ENCODE peak calls at places on chromosomes 7 and 10, in nine cellular contexts. One of them, this sample, is unnamed.

GRCh38 chr10:14478639-14479038 is 147.9 kb upstream of the FRMD4A start:
- DNase-seq in left ventricle myocardium inferior: peak; percentile 63
- DNase-seq in CD4-positive, CD25-positive, alpha-beta regulatory T cell: no peak
- DNase-seq in fibroblast of lung: peak; percentile 87
- DNase-seq in tibial nerve: peak; percentile 63
- DNase-seq in CD8-positive, alpha-beta memory T cell: no peak
- DNase-seq in aorta: peak; percentile 75
- DNase-seq in upper lobe of right lung: no peak
- DNase-seq in CD8-positive, alpha-beta T cell: no peak
- DNase-seq in this sample: no peak

GRCh38 chr7:20786421-20786778 is 286 bp downstream of the SP8 start:
- DNase-seq in CD4-positive, CD25-positive, alpha-beta regulatory T cell: no peak
- DNase-seq in fibroblast of lung: no peak
- DNase-seq in upper lobe of right lung: no peak
- DNase-seq in aorta: no peak
- DNase-seq in left ventricle myocardium inferior: no peak
- DNase-seq in CD8-positive, alpha-beta memory T cell: no peak
- DNase-seq in CD8-positive, alpha-beta T cell: no peak
- DNase-seq in tibial nerve: no peak
- DNase-seq in this sample: no peak

GRCh38 chr10:4234661-4235060 is 449.7 kb upstream of the KLF6 start:
- DNase-seq in fibroblast of lung: no peak
- DNase-seq in CD8-positive, alpha-beta T cell: peak; percentile 70
- DNase-seq in aorta: no peak
- DNase-seq in tibial nerve: no peak
- DNase-seq in left ventricle myocardium inferior: no peak
- DNase-seq in CD4-positive, CD25-positive, alpha-beta regulatory T cell: no peak
- DNase-seq in CD8-positive, alpha-beta memory T cell: peak; percentile 69
- DNase-seq in upper lobe of right lung: no peak
- DNase-seq in this sample: no peak

GRCh38 chr7:8481752-8482446 is 48.5 kb downstream of the NXPH1 start:
- DNase-seq in left ventricle myocardium inferior: no peak
- DNase-seq in upper lobe of right lung: no peak
- DNase-seq in CD8-positive, alpha-beta T cell: no peak
- DNase-seq in CD4-positive, CD25-positive, alpha-beta regulatory T cell: no peak
- DNase-seq in tibial nerve: no peak
- DNase-seq in fibroblast of lung: no peak
- DNase-seq in aorta: no peak
- DNase-seq in CD8-positive, alpha-beta memory T cell: no peak
- DNase-seq in this sample: no peak

GRCh38 chr10:31001740-31002139 is 29.9 kb downstream of the ZNF438 start:
- DNase-seq in left ventricle myocardium inferior: no peak
- DNase-seq in CD8-positive, alpha-beta memory T cell: no peak
- DNase-seq in CD8-positive, alpha-beta T cell: no peak
- DNase-seq in upper lobe of right lung: no peak
- DNase-seq in aorta: no peak
- DNase-seq in CD4-positive, CD25-positive, alpha-beta regulatory T cell: no peak
- DNase-seq in tibial nerve: no peak
- DNase-seq in fibroblast of lung: peak; percentile 23
- DNase-seq in this sample: no peak

GRCh38 chr7:15556706-15557105 is 5.1 kb downstream of the AGMO start:
- DNase-seq in CD4-positive, CD25-positive, alpha-beta regulatory T cell: no peak
- DNase-seq in fibroblast of lung: no peak
- DNase-seq in upper lobe of right lung: no peak
- DNase-seq in aorta: no peak
- DNase-seq in CD8-positive, alpha-beta T cell: no peak
- DNase-seq in left ventricle myocardium inferior: no peak
- DNase-seq in CD8-positive, alpha-beta memory T cell: no peak
- DNase-seq in tibial nerve: no peak
- DNase-seq in this sample: no peak

GRCh38 chr7:117458977-117459583 is 20.7 kb upstream of the CFTR start:
- DNase-seq in CD8-positive, alpha-beta memory T cell: no peak
- DNase-seq in CD8-positive, alpha-beta T cell: no peak
- DNase-seq in upper lobe of right lung: no peak
- DNase-seq in tibial nerve: no peak
- DNase-seq in left ventricle myocardium inferior: no peak
- DNase-seq in aorta: no peak
- DNase-seq in fibroblast of lung: peak; percentile 20
- DNase-seq in CD4-positive, CD25-positive, alpha-beta regulatory T cell: no peak
- DNase-seq in this sample: no peak

GRCh38 chr7:127755965-127756364 is 104.0 kb downstream of the SND1 start:
- DNase-seq in CD8-positive, alpha-beta T cell: no peak
- DNase-seq in CD8-positive, alpha-beta memory T cell: no peak
- DNase-seq in upper lobe of right lung: no peak
- DNase-seq in fibroblast of lung: no peak
- DNase-seq in tibial nerve: no peak
- DNase-seq in left ventricle myocardium inferior: no peak
- DNase-seq in aorta: no peak
- DNase-seq in CD4-positive, CD25-positive, alpha-beta regulatory T cell: no peak
- DNase-seq in this sample: no peak

GRCh38 chr7:90402785-90403173 is 482 bp upstream of the CLDN12 start:
- DNase-seq in tibial nerve: no peak
- DNase-seq in CD8-positive, alpha-beta T cell: no peak
- DNase-seq in aorta: no peak
- DNase-seq in CD8-positive, alpha-beta memory T cell: no peak
- DNase-seq in CD4-positive, CD25-positive, alpha-beta regulatory T cell: no peak
- DNase-seq in fibroblast of lung: no peak
- DNase-seq in left ventricle myocardium inferior: no peak
- DNase-seq in upper lobe of right lung: no peak
- DNase-seq in this sample: no peak

GRCh38 chr7:128318696-128319095 is 25.0 kb downstream of the RBM28 start:
- DNase-seq in CD8-positive, alpha-beta T cell: no peak
- DNase-seq in aorta: no peak
- DNase-seq in left ventricle myocardium inferior: no peak
- DNase-seq in upper lobe of right lung: no peak
- DNase-seq in CD4-positive, CD25-positive, alpha-beta regulatory T cell: no peak
- DNase-seq in tibial nerve: no peak
- DNase-seq in CD8-positive, alpha-beta memory T cell: no peak
- DNase-seq in fibroblast of lung: no peak
- DNase-seq in this sample: no peak

GRCh38 chr7:4731803-4732202 is 43.6 kb upstream of the AP5Z1 start:
- DNase-seq in left ventricle myocardium inferior: no peak
- DNase-seq in upper lobe of right lung: no peak
- DNase-seq in aorta: no peak
- DNase-seq in fibroblast of lung: no peak
- DNase-seq in tibial nerve: no peak
- DNase-seq in CD8-positive, alpha-beta memory T cell: no peak
- DNase-seq in CD8-positive, alpha-beta T cell: peak; percentile 4
- DNase-seq in CD4-positive, CD25-positive, alpha-beta regulatory T cell: no peak
- DNase-seq in this sample: no peak

GRCh38 chr10:132404169-132404880 is 7.3 kb downstream of the PWWP2B start:
- DNase-seq in CD4-positive, CD25-positive, alpha-beta regulatory T cell: no peak
- DNase-seq in aorta: peak; percentile 26
- DNase-seq in left ventricle myocardium inferior: no peak
- DNase-seq in upper lobe of right lung: peak; percentile 43
- DNase-seq in CD8-positive, alpha-beta memory T cell: no peak
- DNase-seq in CD8-positive, alpha-beta T cell: no peak
- DNase-seq in tibial nerve: no peak
- DNase-seq in fibroblast of lung: no peak
- DNase-seq in this sample: no peak
- H3K4me1 ChIP-seq in CD4-positive, CD25-positive, alpha-beta regulatory T cell: no peaks in the 10 kb centered on the region
- H3K4me1 ChIP-seq in aorta: no peaks in the 10 kb centered on the region
- H3K4me1 ChIP-seq in left ventricle myocardium inferior: peaks cover 57% of the 10 kb centered on the region
- H3K4me1 ChIP-seq in upper lobe of right lung: peaks cover 62% of the 10 kb centered on the region
- H3K4me1 ChIP-seq in CD8-positive, alpha-beta memory T cell: peaks cover 12% of the 10 kb centered on the region
- H3K4me1 ChIP-seq in CD8-positive, alpha-beta T cell: peaks cover 19% of the 10 kb centered on the region
- H3K4me1 ChIP-seq in tibial nerve: peaks cover 45% of the 10 kb centered on the region
- H3K4me1 ChIP-seq in fibroblast of lung: peaks cover 2% of the 10 kb centered on the region
- H3K4me1 ChIP-seq in this sample: peaks cover 75% of the 10 kb centered on the region

GRCh38 chr7:102426268-102427031 is 6.9 kb upstream of the ORAI2 start:
- DNase-seq in upper lobe of right lung: peak; percentile 74
- DNase-seq in CD8-positive, alpha-beta memory T cell: peak; percentile 77
- DNase-seq in fibroblast of lung: no peak
- DNase-seq in left ventricle myocardium inferior: no peak
- DNase-seq in CD4-positive, CD25-positive, alpha-beta regulatory T cell: peak; percentile 42
- DNase-seq in tibial nerve: no peak
- DNase-seq in CD8-positive, alpha-beta T cell: peak; percentile 72
- DNase-seq in aorta: no peak
- DNase-seq in this sample: no peak
- H3K4me1 ChIP-seq in upper lobe of right lung: peaks cover 3% of the 10 kb centered on the region
- H3K4me1 ChIP-seq in CD8-positive, alpha-beta memory T cell: peaks cover 84% of the 10 kb centered on the region
- H3K4me1 ChIP-seq in fibroblast of lung: no peaks in the 10 kb centered on the region
- H3K4me1 ChIP-seq in left ventricle myocardium inferior: no peaks in the 10 kb centered on the region
- H3K4me1 ChIP-seq in CD4-positive, CD25-positive, alpha-beta regulatory T cell: peaks cover 55% of the 10 kb centered on the region
- H3K4me1 ChIP-seq in tibial nerve: peaks cover 20% of the 10 kb centered on the region
- H3K4me1 ChIP-seq in CD8-positive, alpha-beta T cell: peaks cover 82% of the 10 kb centered on the region
- H3K4me1 ChIP-seq in aorta: no peaks in the 10 kb centered on the region
- H3K4me1 ChIP-seq in this sample: no peaks in the 10 kb centered on the region

GRCh38 chr10:62023289-62023688 is 121.8 kb downstream of the ARID5B start:
- DNase-seq in fibroblast of lung: no peak
- DNase-seq in upper lobe of right lung: no peak
- DNase-seq in CD4-positive, CD25-positive, alpha-beta regulatory T cell: no peak
- DNase-seq in CD8-positive, alpha-beta T cell: no peak
- DNase-seq in left ventricle myocardium inferior: no peak
- DNase-seq in CD8-positive, alpha-beta memory T cell: no peak
- DNase-seq in tibial nerve: no peak
- DNase-seq in aorta: no peak
- DNase-seq in this sample: no peak

GRCh38 chr10:62027841-62028501 is 126.5 kb downstream of the ARID5B start:
- DNase-seq in fibroblast of lung: no peak
- DNase-seq in aorta: no peak
- DNase-seq in tibial nerve: no peak
- DNase-seq in upper lobe of right lung: no peak
- DNase-seq in CD8-positive, alpha-beta memory T cell: no peak
- DNase-seq in left ventricle myocardium inferior: no peak
- DNase-seq in CD8-positive, alpha-beta T cell: no peak
- DNase-seq in CD4-positive, CD25-positive, alpha-beta regulatory T cell: no peak
- DNase-seq in this sample: no peak

GRCh38 chr10:62025134-62025794 is 123.8 kb downstream of the ARID5B start:
- DNase-seq in tibial nerve: no peak
- DNase-seq in upper lobe of right lung: no peak
- DNase-seq in left ventricle myocardium inferior: no peak
- DNase-seq in CD8-positive, alpha-beta memory T cell: no peak
- DNase-seq in aorta: no peak
- DNase-seq in fibroblast of lung: peak; percentile 63
- DNase-seq in CD4-positive, CD25-positive, alpha-beta regulatory T cell: no peak
- DNase-seq in CD8-positive, alpha-beta T cell: no peak
- DNase-seq in this sample: no peak

GRCh38 chr10:62024026-62024701 is 122.7 kb downstream of the ARID5B start:
- DNase-seq in upper lobe of right lung: no peak
- DNase-seq in CD8-positive, alpha-beta T cell: no peak
- DNase-seq in CD8-positive, alpha-beta memory T cell: no peak
- DNase-seq in fibroblast of lung: no peak
- DNase-seq in left ventricle myocardium inferior: no peak
- DNase-seq in tibial nerve: no peak
- DNase-seq in aorta: no peak
- DNase-seq in CD4-positive, CD25-positive, alpha-beta regulatory T cell: no peak
- DNase-seq in this sample: no peak

GRCh38 chr10:62025901-62026879 is 124.7 kb downstream of the ARID5B start:
- DNase-seq in CD8-positive, alpha-beta T cell: no peak
- DNase-seq in CD4-positive, CD25-positive, alpha-beta regulatory T cell: no peak
- DNase-seq in tibial nerve: no peak
- DNase-seq in upper lobe of right lung: no peak
- DNase-seq in CD8-positive, alpha-beta memory T cell: no peak
- DNase-seq in fibroblast of lung: peak; percentile 92
- DNase-seq in left ventricle myocardium inferior: no peak
- DNase-seq in aorta: no peak
- DNase-seq in this sample: no peak
- H3K4me1 ChIP-seq in CD8-positive, alpha-beta T cell: no peaks in the 10 kb centered on the region
- H3K4me1 ChIP-seq in CD4-positive, CD25-positive, alpha-beta regulatory T cell: peaks cover 29% of the 10 kb centered on the region
- H3K4me1 ChIP-seq in tibial nerve: peaks cover 4% of the 10 kb centered on the region
- H3K4me1 ChIP-seq in upper lobe of right lung: peaks cover 8% of the 10 kb centered on the region
- H3K4me1 ChIP-seq in CD8-positive, alpha-beta memory T cell: peaks cover 15% of the 10 kb centered on the region
- H3K4me1 ChIP-seq in fibroblast of lung: peaks cover 18% of the 10 kb centered on the region
- H3K4me1 ChIP-seq in left ventricle myocardium inferior: peaks cover 7% of the 10 kb centered on the region
- H3K4me1 ChIP-seq in aorta: peaks cover 11% of the 10 kb centered on the region
- H3K4me1 ChIP-seq in this sample: peaks cover 37% of the 10 kb centered on the region

DNA sequence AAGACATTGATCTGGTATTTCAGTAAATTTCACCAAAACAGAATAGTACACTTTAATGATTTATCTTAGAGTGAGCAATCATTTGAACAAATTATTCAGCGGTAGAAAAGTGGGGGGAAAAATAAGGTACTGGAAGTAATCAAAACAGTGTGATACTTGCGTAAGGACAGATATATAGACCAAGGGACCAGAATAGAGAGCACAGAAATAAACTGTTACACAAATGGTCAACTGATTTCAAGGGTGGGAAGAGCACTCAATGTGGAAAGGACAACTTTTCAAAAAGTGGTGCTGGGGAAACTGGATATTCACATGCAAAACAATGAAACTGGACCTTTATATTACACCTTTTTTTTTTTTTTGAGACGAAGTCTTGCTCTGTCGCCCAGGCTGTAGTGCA is 119.9 kb downstream of the NRBF2 start:
- DNase-seq in tibial nerve: no peak
- DNase-seq in CD4-positive, CD25-positive, alpha-beta regulatory T cell: no peak
- DNase-seq in fibroblast of lung: no peak
- DNase-seq in CD8-positive, alpha-beta memory T cell: no peak
- DNase-seq in upper lobe of right lung: no peak
- DNase-seq in left ventricle myocardium inferior: no peak
- DNase-seq in CD8-positive, alpha-beta T cell: no peak
- DNase-seq in aorta: no peak
- DNase-seq in this sample: no peak
- H3K4me1 ChIP-seq in tibial nerve: peaks cover 29% of the 10 kb centered on the region
- H3K4me1 ChIP-seq in CD4-positive, CD25-positive, alpha-beta regulatory T cell: peaks cover 28% of the 10 kb centered on the region
- H3K4me1 ChIP-seq in fibroblast of lung: peaks cover 3% of the 10 kb centered on the region
- H3K4me1 ChIP-seq in CD8-positive, alpha-beta memory T cell: peaks cover 40% of the 10 kb centered on the region
- H3K4me1 ChIP-seq in upper lobe of right lung: peaks cover 38% of the 10 kb centered on the region
- H3K4me1 ChIP-seq in left ventricle myocardium inferior: peaks cover 64% of the 10 kb centered on the region
- H3K4me1 ChIP-seq in CD8-positive, alpha-beta T cell: peaks cover 20% of the 10 kb centered on the region
- H3K4me1 ChIP-seq in aorta: peaks cover 2% of the 10 kb centered on the region
- H3K4me1 ChIP-seq in this sample: peaks cover 7% of the 10 kb centered on the region